ENCODE peak calls at places on chromosomes 12 and 14, in five cellular contexts. One of them, this sample, is unnamed.

GRCh38 chr12:45336331-45336730 is 120.4 kb downstream of the ANO6 start:
- DNase-seq in ACHN: peak
- DNase-seq in A549: no peak
- DNase-seq in stimulated activated CD8-positive, alpha-beta memory T cell treated with anti-CD3 and anti-CD28 coated beads, Interleukin-2, amount 100 ng/mL, for 1 hour: no peak
- DNase-seq in mesothelial cell of epicardium: no peak
- DNase-seq in this sample: peak

GRCh38 chr12:94769040-94769420 is 118.7 kb upstream of the TMCC3 start:
- DNase-seq in ACHN: no peak
- DNase-seq in A549: no peak
- DNase-seq in stimulated activated CD8-positive, alpha-beta memory T cell treated with anti-CD3 and anti-CD28 coated beads, Interleukin-2, amount 100 ng/mL, for 1 hour: no peak
- DNase-seq in mesothelial cell of epicardium: no peak
- DNase-seq in this sample: no peak

GRCh38 chr14:20477211-20477876 is 8.1 kb downstream of the PNP start:
- DNase-seq in ACHN: no peak
- DNase-seq in A549: no peak
- DNase-seq in stimulated activated CD8-positive, alpha-beta memory T cell treated with anti-CD3 and anti-CD28 coated beads, Interleukin-2, amount 100 ng/mL, for 1 hour: no peak
- DNase-seq in mesothelial cell of epicardium: no peak
- DNase-seq in this sample: no peak

GRCh38 chr12:69189378-69189978 is 49.9 kb upstream of the CPSF6 start:
- DNase-seq in ACHN: peak
- DNase-seq in A549: no peak
- DNase-seq in stimulated activated CD8-positive, alpha-beta memory T cell treated with anti-CD3 and anti-CD28 coated beads, Interleukin-2, amount 100 ng/mL, for 1 hour: no peak
- DNase-seq in mesothelial cell of epicardium: no peak
- DNase-seq in this sample: no peak

GRCh38 chr12:53223006-53223305 is 9.1 kb downstream of the RARG start:
- DNase-seq in ACHN: no peak
- DNase-seq in A549: no peak
- DNase-seq in stimulated activated CD8-positive, alpha-beta memory T cell treated with anti-CD3 and anti-CD28 coated beads, Interleukin-2, amount 100 ng/mL, for 1 hour: no peak
- DNase-seq in mesothelial cell of epicardium: no peak
- DNase-seq in this sample: no peak

GRCh38 chr14:60002819-60003492 is 83.0 kb downstream of the LRRC9 start:
- DNase-seq in ACHN: no peak
- DNase-seq in A549: no peak
- DNase-seq in stimulated activated CD8-positive, alpha-beta memory T cell treated with anti-CD3 and anti-CD28 coated beads, Interleukin-2, amount 100 ng/mL, for 1 hour: no peak
- DNase-seq in mesothelial cell of epicardium: no peak
- DNase-seq in this sample: no peak

GRCh38 chr12:99983721-99984258 is 946 bp downstream of the ANKS1B start:
- DNase-seq in ACHN: no peak
- DNase-seq in A549: no peak
- DNase-seq in stimulated activated CD8-positive, alpha-beta memory T cell treated with anti-CD3 and anti-CD28 coated beads, Interleukin-2, amount 100 ng/mL, for 1 hour: no peak
- DNase-seq in mesothelial cell of epicardium: peak
- DNase-seq in this sample: no peak

GRCh38 chr14:69648480-69649414 is 37.4 kb downstream of the SUSD6 start:
- DNase-seq in ACHN: peak
- DNase-seq in A549: peak
- DNase-seq in stimulated activated CD8-positive, alpha-beta memory T cell treated with anti-CD3 and anti-CD28 coated beads, Interleukin-2, amount 100 ng/mL, for 1 hour: no peak
- DNase-seq in mesothelial cell of epicardium: no peak
- DNase-seq in this sample: peak

GRCh38 chr12:46210835-46211439 is 57.9 kb downstream of the SLC38A1 start:
- DNase-seq in ACHN: no peak
- DNase-seq in A549: no peak
- DNase-seq in stimulated activated CD8-positive, alpha-beta memory T cell treated with anti-CD3 and anti-CD28 coated beads, Interleukin-2, amount 100 ng/mL, for 1 hour: no peak
- DNase-seq in mesothelial cell of epicardium: no peak
- DNase-seq in this sample: no peak

GRCh38 chr12:15720299-15720698 is 68.9 kb downstream of the EPS8 start:
- DNase-seq in ACHN: no peak
- DNase-seq in A549: no peak
- DNase-seq in stimulated activated CD8-positive, alpha-beta memory T cell treated with anti-CD3 and anti-CD28 coated beads, Interleukin-2, amount 100 ng/mL, for 1 hour: no peak
- DNase-seq in mesothelial cell of epicardium: no peak
- DNase-seq in this sample: peak

GRCh38 chr12:29216797-29217583 is 67.9 kb downstream of the FAR2 start:
- DNase-seq in ACHN: no peak
- DNase-seq in A549: no peak
- DNase-seq in stimulated activated CD8-positive, alpha-beta memory T cell treated with anti-CD3 and anti-CD28 coated beads, Interleukin-2, amount 100 ng/mL, for 1 hour: no peak
- DNase-seq in mesothelial cell of epicardium: no peak
- DNase-seq in this sample: no peak

GRCh38 chr14:89294872-89295271 is 122.2 kb downstream of the FOXN3 start:
- DNase-seq in ACHN: no peak
- DNase-seq in A549: no peak
- DNase-seq in stimulated activated CD8-positive, alpha-beta memory T cell treated with anti-CD3 and anti-CD28 coated beads, Interleukin-2, amount 100 ng/mL, for 1 hour: no peak
- DNase-seq in mesothelial cell of epicardium: no peak
- DNase-seq in this sample: no peak

GRCh38 chr12:4855121-4855924 is 54.4 kb upstream of the KCNA1 start:
- DNase-seq in ACHN: peak
- DNase-seq in A549: peak
- DNase-seq in stimulated activated CD8-positive, alpha-beta memory T cell treated with anti-CD3 and anti-CD28 coated beads, Interleukin-2, amount 100 ng/mL, for 1 hour: peak
- DNase-seq in mesothelial cell of epicardium: peak
- DNase-seq in this sample: peak

GRCh38 chr12:47280543-47281330 is 201.0 kb upstream of the AMIGO2 start:
- DNase-seq in ACHN: no peak
- DNase-seq in A549: no peak
- DNase-seq in stimulated activated CD8-positive, alpha-beta memory T cell treated with anti-CD3 and anti-CD28 coated beads, Interleukin-2, amount 100 ng/mL, for 1 hour: no peak
- DNase-seq in mesothelial cell of epicardium: no peak
- DNase-seq in this sample: no peak

GRCh38 chr12:3381059-3382047 is 109.7 kb upstream of the PRMT8 start:
- DNase-seq in ACHN: no peak
- DNase-seq in A549: no peak
- DNase-seq in stimulated activated CD8-positive, alpha-beta memory T cell treated with anti-CD3 and anti-CD28 coated beads, Interleukin-2, amount 100 ng/mL, for 1 hour: no peak
- DNase-seq in mesothelial cell of epicardium: no peak
- DNase-seq in this sample: no peak

GRCh38 chr12:57233357-57234232 is 4.1 kb downstream of the SHMT2 start:
- DNase-seq in ACHN: no peak
- DNase-seq in A549: no peak
- DNase-seq in stimulated activated CD8-positive, alpha-beta memory T cell treated with anti-CD3 and anti-CD28 coated beads, Interleukin-2, amount 100 ng/mL, for 1 hour: no peak
- DNase-seq in mesothelial cell of epicardium: no peak
- DNase-seq in this sample: no peak

GRCh38 chr12:21939435-21939834 is 1.8 kb downstream of the ABCC9 start:
- DNase-seq in ACHN: no peak
- DNase-seq in A549: no peak
- DNase-seq in stimulated activated CD8-positive, alpha-beta memory T cell treated with anti-CD3 and anti-CD28 coated beads, Interleukin-2, amount 100 ng/mL, for 1 hour: no peak
- DNase-seq in mesothelial cell of epicardium: no peak
- DNase-seq in this sample: no peak

GRCh38 chr14:104580961-104581360 is 1.4 kb downstream of the C14orf180 start:
- DNase-seq in ACHN: no peak
- DNase-seq in A549: no peak
- DNase-seq in stimulated activated CD8-positive, alpha-beta memory T cell treated with anti-CD3 and anti-CD28 coated beads, Interleukin-2, amount 100 ng/mL, for 1 hour: no peak
- DNase-seq in mesothelial cell of epicardium: peak
- DNase-seq in this sample: no peak

GRCh38 chr14:64363265-64363840 is 24.8 kb upstream of the MTHFD1 start:
- DNase-seq in ACHN: no peak
- DNase-seq in A549: no peak
- DNase-seq in stimulated activated CD8-positive, alpha-beta memory T cell treated with anti-CD3 and anti-CD28 coated beads, Interleukin-2, amount 100 ng/mL, for 1 hour: no peak
- DNase-seq in mesothelial cell of epicardium: no peak
- DNase-seq in this sample: peak

GRCh38 chr12:112904571-112904970 is 2.2 kb upstream of the OAS1 start:
- DNase-seq in ACHN: no peak
- DNase-seq in A549: no peak
- DNase-seq in stimulated activated CD8-positive, alpha-beta memory T cell treated with anti-CD3 and anti-CD28 coated beads, Interleukin-2, amount 100 ng/mL, for 1 hour: no peak
- DNase-seq in mesothelial cell of epicardium: no peak
- DNase-seq in this sample: no peak

This sample was measured in HCEC 1CT.